ENCODE peak calls at places on chromosome 10, in eight cellular contexts. I is gastrocnemius medialis; D is ureter; Y is left ventricle myocardium inferior; V is stimulated activated naive CD4-positive, alpha-beta T cell treated with Interleukin-2 at 50 U/mL for 16 hours; A is GM12892; P is AG04450; L is AG08396. H is an unnamed sample.

GRCh38 chr10:8544057-8544380 is 489.5 kb downstream of the GATA3 start:
- DNase-seq in I (no peak), D (no peak), Y (no peak), V (no peak), A (no peak), P (no peak), L (no peak), H (no peak)

GRCh38 chr10:100969175-100970075 is at the start of gene SEMA4G:
- DNase-seq in I (no peak), D (no peak), Y (peak), V (peak), A (peak), P (no peak), L (peak), H (no peak)

GRCh38 chr10:79081353-79082034 is 12.7 kb downstream of the ZMIZ1 start:
- DNase-seq in I (peak), D (no peak), Y (peak), V (no peak), A (no peak), P (peak), L (peak), H (no peak)

GRCh38 chr10:58177362-58177947 is 90.2 kb downstream of the IPMK start:
- DNase-seq in I (no peak), D (no peak), Y (no peak), V (no peak), A (no peak), P (no peak), L (no peak), H (no peak)

GRCh38 chr10:34156781-34157425 is 658.2 kb downstream of the PARD3 start:
- DNase-seq in I (no peak), D (no peak), Y (no peak), V (no peak), A (no peak), P (peak), L (peak), H (no peak)

GRCh38 chr10:5618829-5619228 is 47.6 kb downstream of the ASB13 start:
- DNase-seq in I (peak), D (peak), Y (peak), V (no peak), A (no peak), P (no peak), L (no peak), H (no peak)

GRCh38 chr10:44958196-44958896 is 1.3 kb upstream of the RASSF4 start:
- DNase-seq in I (no peak), D (no peak), Y (no peak), V (no peak), A (no peak), P (no peak), L (peak), H (peak)

GRCh38 chr10:129768437-129769355 is 195.4 kb downstream of the EBF3 start:
- DNase-seq in I (no peak), D (peak), Y (no peak), V (no peak), A (no peak), P (no peak), L (no peak), H (peak)

GRCh38 chr10:93992400-93993030 is 1.2 kb upstream of the PLCE1 start:
- DNase-seq in I (no peak), D (no peak), Y (no peak), V (no peak), A (no peak), P (no peak), L (no peak), H (no peak)

GRCh38 chr10:79268100-79268670 is 79.1 kb upstream of the PPIF start:
- DNase-seq in I (no peak), D (no peak), Y (no peak), V (no peak), A (no peak), P (no peak), L (peak), H (no peak)

GRCh38 chr10:21702633-21703111 is 168.6 kb downstream of the MLLT10 start:
- DNase-seq in I (no peak), D (no peak), Y (no peak), V (no peak), A (no peak), P (no peak), L (no peak), H (no peak)

GRCh38 chr10:104331208-104331838 is 6.9 kb downstream of the ITPRIP start:
- DNase-seq in I (no peak), D (peak), Y (no peak), V (no peak), A (no peak), P (no peak), L (no peak), H (peak)

GRCh38 chr10:7412482-7413251 is 1.8 kb upstream of the SFMBT2 start:
- DNase-seq in I (peak), D (peak), Y (peak), V (peak), A (no peak), P (no peak), L (no peak), H (no peak)

GRCh38 chr10:82310839-82311238 is 435.8 kb downstream of the NRG3 start:
- DNase-seq in I (no peak), D (no peak), Y (no peak), V (no peak), A (no peak), P (no peak), L (no peak), H (no peak)

GRCh38 chr10:2812631-2813030 is 254.7 kb upstream of the PFKP start:
- DNase-seq in I (no peak), D (no peak), Y (no peak), V (no peak), A (no peak), P (no peak), L (no peak), H (no peak)

GRCh38 chr10:48273741-48274140 is 755 bp downstream of the FRMPD2 start:
- DNase-seq in I (no peak), D (no peak), Y (no peak), V (no peak), A (no peak), P (no peak), L (no peak), H (no peak)

GRCh38 chr10:72814134-72814790 is 79.3 kb upstream of the OIT3 start:
- DNase-seq in I (no peak), D (no peak), Y (no peak), V (no peak), A (no peak), P (no peak), L (no peak), H (no peak)

GRCh38 chr10:114389429-114389828 is 14.9 kb downstream of the AFAP1L2 start:
- DNase-seq in I (no peak), D (no peak), Y (no peak), V (no peak), A (no peak), P (no peak), L (peak), H (no peak)

GRCh38 chr10:59704644-59705043 is 5.0 kb downstream of the SLC16A9 start:
- DNase-seq in I (no peak), D (no peak), Y (no peak), V (no peak), A (no peak), P (no peak), L (no peak), H (no peak)

GRCh38 chr10:22662693-22663330 is 51.6 kb downstream of the PIP4K2A start:
- DNase-seq in I (no peak), D (no peak), Y (no peak), V (no peak), A (no peak), P (no peak), L (no peak), H (no peak)

GRCh38 chr10:121526801-121527221 is 71.4 kb downstream of the FGFR2 start:
- DNase-seq in I (no peak), D (no peak), Y (no peak), V (no peak), A (no peak), P (no peak), L (no peak), H (no peak)

GRCh38 chr10:84510121-84510520 is 181.7 kb downstream of the CCSER2 start:
- DNase-seq in I (no peak), D (no peak), Y (no peak), V (no peak), A (no peak), P (peak), L (peak), H (no peak)

GRCh38 chr10:5948999-5949759 is 28.2 kb downstream of the IL15RA start:
- DNase-seq in I (peak), D (no peak), Y (peak), V (peak), A (no peak), P (peak), L (peak), H (no peak)

GRCh38 chr10:130254168-130255061 is 118.2 kb downstream of the GLRX3 start:
- DNase-seq in I (no peak), D (no peak), Y (no peak), V (no peak), A (no peak), P (no peak), L (no peak), H (no peak)

GRCh38 chr10:56449770-56450169 is 88.7 kb upstream of the ZWINT start:
- DNase-seq in I (no peak), D (no peak), Y (no peak), V (no peak), A (no peak), P (no peak), L (no peak), H (no peak)

GRCh38 chr10:62811159-62811875 is 4.8 kb downstream of the EGR2 start:
- DNase-seq in I (no peak), D (no peak), Y (no peak), V (peak), A (peak), P (no peak), L (no peak), H (no peak)

GRCh38 chr10:132064082-132064755 is 1.5 kb upstream of the JAKMIP3 start:
- DNase-seq in I (peak), D (peak), Y (no peak), V (no peak), A (no peak), P (no peak), L (no peak), H (peak)

GRCh38 chr10:122142652-122143237 is 128.4 kb upstream of the BTBD16 start:
- DNase-seq in I (peak), D (no peak), Y (peak), V (peak), A (no peak), P (no peak), L (peak), H (no peak)

H was measured in suprapubic skin.